ENCODE peak calls at places on chromosomes 6 and 20, in nine cellular contexts. M, U, S, W, Y, A, V, N and O are unnamed samples.

GRCh38 chr6:157163434-157164159 is 159.7 kb downstream of the TMEM242 start:
- DNase-seq in M (no peak), U (no peak), S (no peak), W (no peak), Y (no peak), A (no peak), V (no peak), N (no peak), O (no peak)

GRCh38 chr6:98335594-98335993 is 498.8 kb upstream of the POU3F2 start:
- DNase-seq in M (no peak), U (no peak), S (no peak), W (no peak), Y (no peak), A (no peak), V (no peak), N (no peak), O (no peak)

GRCh38 chr20:5696011-5696559 is 54.1 kb upstream of the SHLD1 start:
- DNase-seq in M (no peak), U (peak; percentile 99), S (no peak), W (no peak), Y (no peak), A (no peak), V (no peak), N (no peak), O (no peak)

GRCh38 chr6:1390071-1390804 is 862 bp downstream of the FOXF2 start:
- DNase-seq in M (no peak), U (peak; percentile 70), S (no peak), W (no peak), Y (no peak), A (no peak), V (no peak), N (no peak), O (no peak)

GRCh38 chr6:104888066-104888465 is 28.3 kb upstream of the HACE1 start:
- DNase-seq in M (no peak), U (no peak), S (no peak), W (no peak), Y (no peak), A (no peak), V (no peak), N (no peak), O (no peak)

GRCh38 chr6:45174045-45174444 is 154.1 kb upstream of the RUNX2 start:
- DNase-seq in M (no peak), U (no peak), S (no peak), W (no peak), Y (no peak), A (no peak), V (no peak), N (no peak), O (no peak)

GRCh38 chr6:162963861-162964260 is 236.1 kb downstream of the PACRG start:
- DNase-seq in M (no peak), U (no peak), S (no peak), W (no peak), Y (peak; percentile 22), A (no peak), V (no peak), N (no peak), O (no peak)

GRCh38 chr6:36933102-36933501 is 21.4 kb upstream of the PI16 start:
- DNase-seq in M (no peak), U (peak; percentile 72), S (no peak), W (no peak), Y (no peak), A (no peak), V (no peak), N (no peak), O (no peak)

GRCh38 chr6:56593801-56594318 is 48.8 kb downstream of the DST start:
- DNase-seq in M (peak; percentile 39), U (peak; percentile 57), S (no peak), W (no peak), Y (no peak), A (no peak), V (no peak), N (no peak), O (no peak)

GRCh38 chr6:13229205-13230085 is 98.9 kb downstream of the TBC1D7 start:
- DNase-seq in M (peak; percentile 13), U (no peak), S (peak; percentile 17), W (peak; percentile 38), Y (no peak), A (no peak), V (no peak), N (no peak), O (no peak)

GRCh38 chr6:142088858-142089216 is 43.9 kb upstream of the GJE1 start:
- DNase-seq in M (no peak), U (peak; percentile 58), S (no peak), W (no peak), Y (peak; percentile 66), A (peak; percentile 40), V (peak; percentile 45), N (no peak), O (peak; percentile 22)